ENCODE peak calls at places on chromosomes 7 and 10, in five cellular contexts. O is Right ventricle myocardium inferior, I is NCI-H1105 treated with DMSO at 0.1 percent for 48 hours, Q is EL, X is body of pancreas. C is an unnamed sample.

GRCh38 chr7:2032030-2032875 is 200.5 kb downstream of the MAD1L1 start:
- DNase-seq in O (peak), I (no peak), Q (peak), X (no peak), C (no peak)

GRCh38 chr10:12048547-12048946 is 5.9 kb upstream of the UPF2 start:
- DNase-seq in O (no peak), I (no peak), Q (no peak), X (no peak), C (no peak)

GRCh38 chr10:97490592-97490991 is 7.6 kb downstream of the MMS19 start:
- DNase-seq in O (no peak), I (no peak), Q (no peak), X (no peak), C (no peak)

GRCh38 chr7:70384891-70385290 is 747.1 kb upstream of the GALNT17 start:
- DNase-seq in O (no peak), I (no peak), Q (no peak), X (no peak), C (no peak)

GRCh38 chr10:102616071-102616770 is 28.1 kb upstream of the TRIM8 start:
- DNase-seq in O (peak), I (no peak), Q (no peak), X (peak), C (no peak)

GRCh38 chr10:16297652-16298051 is 139.2 kb upstream of the PTER start:
- DNase-seq in O (no peak), I (no peak), Q (no peak), X (no peak), C (no peak)

GRCh38 chr7:51451751-51452465 is 135.3 kb upstream of the COBL start:
- DNase-seq in O (no peak), I (no peak), Q (no peak), X (no peak), C (peak)

GRCh38 chr10:124523301-124523871 is 61.8 kb downstream of the LHPP start:
- DNase-seq in O (no peak), I (no peak), Q (no peak), X (peak), C (no peak)